ENCODE peak calls at places on chromosomes 12 and 14, in seven cellular contexts. O is SK-N-SH, V is GM12878, R is breast epithelium, J is transverse colon, U is sigmoid colon, M is spleen. Z is an unnamed sample. For H3K9me3, the result is how much of the 10 kb centered on the place peaks cover.

GRCh38 chr14:21734457-21735074 is 60.9 kb upstream of the OR4E1 start:
- DNase-seq in V (peak), R (no peak), U (no peak), J (no peak), M (no peak), O (peak), Z (peak)

GRCh38 chr12:130766470-130766869 is 50.4 kb upstream of the RIMBP2 start:
- DNase-seq in V (no peak), O (no peak), U (no peak), R (no peak), M (no peak), J (no peak), Z (no peak)

GRCh38 chr14:61668267-61668666 is 27.0 kb upstream of the HIF1A start:
- DNase-seq in O (no peak), M (no peak), U (no peak), J (peak), V (no peak), R (no peak), Z (no peak)

GRCh38 chr14:32816588-32816987 is 122.1 kb upstream of the NPAS3 start:
- DNase-seq in O (no peak), U (no peak), M (no peak), J (no peak), V (no peak), R (no peak), Z (no peak)

GRCh38 chr12:67358686-67359374 is 89.7 kb downstream of the CAND1 start:
- DNase-seq in J (no peak), R (no peak), M (no peak), O (no peak), U (no peak), V (no peak), Z (peak)

GRCh38 chr12:11967356-11968040 is 103.2 kb upstream of the BCL2L14 start:
- DNase-seq in V (no peak), J (no peak), R (peak), U (no peak), M (no peak), O (no peak), Z (no peak)

GRCh38 chr14:56686416-56686815 is 106.8 kb downstream of the TMEM260 start:
- DNase-seq in V (no peak), U (no peak), R (no peak), O (no peak), M (no peak), J (peak), Z (no peak)

GRCh38 chr14:96275182-96276112 is 19.4 kb downstream of the BDKRB1 start:
- DNase-seq in O (peak), J (peak), R (peak), V (peak), M (peak), U (peak), Z (no peak)

GRCh38 chr12:72618764-72619163 is 346.6 kb downstream of the TRHDE start:
- DNase-seq in U (no peak), R (no peak), V (no peak), J (no peak), M (no peak), O (no peak), Z (no peak)

GRCh38 chr12:67154876-67155275 is 114.3 kb upstream of the CAND1 start:
- DNase-seq in O (no peak), J (no peak), R (no peak), M (no peak), U (no peak), V (no peak), Z (no peak)

GRCh38 chr14:75022655-75023054 is 19.9 kb downstream of the EIF2B2 start:
- DNase-seq in M (no peak), V (no peak), U (no peak), J (no peak), O (peak), R (no peak), Z (no peak)

GRCh38 chr12:110179291-110179690 is 55.1 kb downstream of the IFT81 start:
- DNase-seq in O (no peak), M (no peak), J (no peak), R (no peak), U (no peak), V (no peak), Z (no peak)

GRCh38 chr12:132766380-132767085 is 4.9 kb upstream of the ANKLE2 start:
- DNase-seq in M (peak), R (no peak), V (no peak), U (no peak), J (peak), O (no peak), Z (no peak)

GRCh38 chr14:64673748-64674147 is 30.5 kb upstream of the PLEKHG3 start:
- DNase-seq in R (no peak), V (peak), J (no peak), M (peak), O (no peak), U (no peak), Z (no peak)

GRCh38 chr12:88325828-88326214 is 183.7 kb downstream of the TMTC3 start:
- DNase-seq in U (peak), M (no peak), R (no peak), V (no peak), J (no peak), O (no peak), Z (no peak)

GRCh38 chr14:88492272-88493089 is 62.3 kb downstream of the PTPN21 start:
- DNase-seq in R (no peak), J (peak), O (peak), V (peak), M (no peak), U (peak), Z (peak)
- TF ChIP-seq POLR2AphosphoS5 in R (no peak), J (no peak), O (no peak), V (no peak), M (no peak), U (no peak), Z (no peak)

GRCh38 chr14:99264691-99265090 is 7.3 kb downstream of the BCL11B start:
- DNase-seq in O (no peak), M (peak), V (no peak), J (no peak), R (no peak), U (no peak), Z (no peak)

GRCh38 chr14:99260652-99261551 is 11.1 kb downstream of the BCL11B start:
- DNase-seq in O (no peak), R (no peak), M (peak), V (no peak), U (no peak), J (no peak), Z (no peak)

GRCh38 chr14:99263564-99264330 is 8.2 kb downstream of the BCL11B start:
- DNase-seq in R (no peak), O (no peak), U (no peak), M (no peak), V (no peak), J (no peak), Z (no peak)

GRCh38 chr14:99261916-99262787 is 9.8 kb downstream of the BCL11B start:
- DNase-seq in U (no peak), O (no peak), J (peak), V (no peak), R (no peak), M (peak), Z (no peak)

GRCh38 chr14:99262977-99263448 is 9.0 kb downstream of the BCL11B start:
- DNase-seq in O (no peak), U (no peak), M (peak), J (no peak), R (no peak), V (no peak), Z (no peak)
- H3K27ac ChIP-seq in O (no peak), U (no peak), M (peak), J (peak), R (no peak), V (no peak), Z (peak)

DNA sequence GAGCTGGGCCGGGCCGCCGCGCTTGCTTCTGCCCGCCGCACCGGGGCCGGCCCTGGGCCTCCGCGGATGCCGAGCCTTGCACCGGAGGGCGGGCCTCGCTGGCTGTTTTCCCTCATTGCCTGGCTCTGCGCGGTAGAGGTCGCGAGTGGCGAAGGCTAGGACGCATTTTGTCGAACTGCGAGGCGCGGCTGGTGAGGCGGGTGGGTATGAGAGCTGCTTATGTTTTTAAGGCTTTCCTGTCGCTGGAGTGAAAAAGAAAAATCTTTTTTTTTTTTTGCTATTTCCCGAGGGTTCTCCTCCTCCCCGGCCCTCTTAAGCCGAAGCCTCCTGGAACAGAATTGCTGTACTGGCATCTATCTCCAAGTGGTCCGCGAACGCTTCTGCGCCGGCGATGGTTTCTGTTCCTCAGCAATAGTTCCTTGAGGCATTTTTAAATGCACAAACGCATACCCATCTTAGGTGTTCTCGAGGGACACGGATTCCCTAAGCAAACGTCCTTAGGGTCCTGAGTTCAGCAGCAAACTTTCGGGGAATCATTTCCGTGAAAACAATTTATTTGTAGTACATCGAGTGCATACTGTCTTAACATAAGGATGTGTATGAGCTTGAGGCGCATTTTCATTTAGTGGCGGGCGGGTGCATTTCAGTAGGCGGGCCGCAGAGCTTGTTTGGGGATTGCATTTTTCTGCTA is 631 bp downstream of the RESF1 start:
- DNase-seq in V (peak), J (peak), M (peak), U (peak), O (peak), R (peak), Z (peak)
- H3K9me3 ChIP-seq in V (under half), J (under half), M (under half), U (under half), O (under half), R (under half), Z (under half)

GRCh38 chr14:72617391-72618011 is 276.4 kb downstream of the DPF3 start:
- DNase-seq in V (no peak), R (peak), M (no peak), O (no peak), J (no peak), U (no peak), Z (peak)
- TF ChIP-seq POLR2AphosphoS5 in V (no peak), R (no peak), M (peak), O (no peak), J (no peak), U (no peak), Z (no peak)